ENCODE peak calls at places on chromosomes 1 and 21, in seven cellular contexts. U, C, O, G, H, A and Z are unnamed samples.

GRCh38 chr1:2216767-2217058 is 11.4 kb upstream of the SKI start:
- DNase-seq in H (no peak), A (no peak), G (no peak), U (no peak), C (no peak), O (no peak), Z (no peak)

GRCh38 chr21:37087188-37087587 is 14.1 kb downstream of the TTC3 start:
- DNase-seq in H (no peak), U (no peak), G (no peak), A (peak; percentile 47), O (no peak), C (no peak), Z (no peak)

GRCh38 chr21:21232320-21232719 is 234.1 kb downstream of the NCAM2 start:
- DNase-seq in C (no peak), G (peak; percentile 46), U (no peak), H (no peak), O (no peak), A (peak; percentile 36), Z (no peak)

GRCh38 chr1:220928725-220929297 is 49.6 kb downstream of the HLX start:
- DNase-seq in C (no peak), G (no peak), U (no peak), A (no peak), O (no peak), H (no peak), Z (no peak)

GRCh38 chr1:31771891-31772668 is 7.9 kb upstream of the ADGRB2 start:
- DNase-seq in A (no peak), U (no peak), G (no peak), O (no peak), C (no peak), H (peak; percentile 51), Z (no peak)

GRCh38 chr1:204181116-204181515 is 15.0 kb upstream of the REN start:
- DNase-seq in G (no peak), O (no peak), U (no peak), H (no peak), A (no peak), C (no peak), Z (no peak)

GRCh38 chr21:44050276-44050675 is 38.2 kb downstream of the TRAPPC10 start:
- DNase-seq in C (no peak), O (no peak), A (no peak), U (no peak), G (no peak), H (no peak), Z (no peak)

GRCh38 chr1:152328801-152329391 is 3.9 kb upstream of the FLG start:
- DNase-seq in O (no peak), U (no peak), A (peak; percentile 1), G (no peak), C (no peak), H (no peak), Z (no peak)

GRCh38 chr21:45258476-45258875 is 29.2 kb downstream of the POFUT2 start:
- DNase-seq in A (no peak), O (peak; percentile 64), H (no peak), C (no peak), G (no peak), U (no peak), Z (peak; percentile 7)

GRCh38 chr21:25424045-25424444 is 183.2 kb downstream of the MRPL39 start:
- DNase-seq in A (no peak), O (no peak), C (no peak), H (no peak), G (no peak), U (no peak), Z (no peak)

GRCh38 chr1:24932725-24933294 is 2.7 kb upstream of the RUNX3 start:
- DNase-seq in U (no peak), C (no peak), O (no peak), G (no peak), A (no peak), H (no peak), Z (no peak)

GRCh38 chr1:214476958-214477870 is 74.2 kb downstream of the PTPN14 start:
- DNase-seq in C (no peak), A (no peak), U (no peak), H (no peak), O (no peak), G (no peak), Z (no peak)

GRCh38 chr1:7648761-7649384 is 122.2 kb upstream of the VAMP3 start:
- DNase-seq in C (peak; percentile 50), H (no peak), U (no peak), G (no peak), A (peak; percentile 85), O (no peak), Z (no peak)

GRCh38 chr1:178912597-178912996 is 41.7 kb upstream of the ANGPTL1 start:
- DNase-seq in U (no peak), A (no peak), H (no peak), O (no peak), G (no peak), C (no peak), Z (no peak)

GRCh38 chr1:14181191-14181793 is 417.2 kb upstream of the KAZN start:
- DNase-seq in U (no peak), C (no peak), G (peak; percentile 90), A (no peak), H (no peak), O (no peak), Z (no peak)

GRCh38 chr1:219039755-219040154 is 133.9 kb upstream of the LYPLAL1 start:
- DNase-seq in H (no peak), G (no peak), A (no peak), U (no peak), O (no peak), C (no peak), Z (no peak)

GRCh38 chr1:61120998-61121397 is 38.6 kb downstream of the NFIA start:
- DNase-seq in A (peak; percentile 9), G (no peak), O (no peak), H (no peak), U (no peak), C (no peak), Z (no peak)

GRCh38 chr21:45531393-45532215 is 10.6 kb downstream of the SLC19A1 start:
- DNase-seq in U (no peak), G (no peak), A (no peak), C (peak; percentile 11), O (peak; percentile 79), H (no peak), Z (no peak)

GRCh38 chr1:30049748-30050147 is 673.6 kb downstream of the MATN1 start:
- DNase-seq in G (no peak), C (no peak), O (peak; percentile 4), A (no peak), U (no peak), H (no peak), Z (no peak)

GRCh38 chr1:110879758-110880606 is 7.0 kb downstream of the CD53 start:
- DNase-seq in H (no peak), A (peak; percentile 93), O (no peak), G (no peak), U (no peak), C (no peak), Z (no peak)

GRCh38 chr1:36821386-36821785 is 212.9 kb downstream of the GRIK3 start:
- DNase-seq in O (peak; percentile 51), C (no peak), A (no peak), H (no peak), U (no peak), G (no peak), Z (no peak)

GRCh38 chr1:159250817-159251216 is 46.1 kb downstream of the ACKR1 start:
- DNase-seq in O (no peak), G (no peak), C (no peak), A (peak; percentile 28), H (no peak), U (no peak), Z (no peak)

GRCh38 chr1:19757641-19758040 is 42.1 kb downstream of the TMCO4 start:
- DNase-seq in A (no peak), G (no peak), H (no peak), C (no peak), U (no peak), O (no peak), Z (no peak)

GRCh38 chr1:182279724-182280506 is 111.7 kb downstream of the GLUL start:
- DNase-seq in O (no peak), G (no peak), A (no peak), H (no peak), U (peak; percentile 53), C (peak; percentile 46), Z (no peak)

GRCh38 chr1:182280521-182280920 is 111.1 kb downstream of the GLUL start:
- DNase-seq in C (no peak), U (no peak), O (no peak), G (no peak), H (no peak), A (no peak), Z (no peak)

GRCh38 chr1:182279302-182279701 is 112.3 kb downstream of the GLUL start:
- DNase-seq in G (no peak), O (no peak), A (no peak), H (no peak), U (no peak), C (no peak), Z (no peak)

GRCh38 chr1:182283746-182284544 is 107.6 kb downstream of the GLUL start:
- DNase-seq in O (no peak), C (no peak), A (no peak), G (no peak), U (no peak), H (no peak), Z (no peak)

DNA sequence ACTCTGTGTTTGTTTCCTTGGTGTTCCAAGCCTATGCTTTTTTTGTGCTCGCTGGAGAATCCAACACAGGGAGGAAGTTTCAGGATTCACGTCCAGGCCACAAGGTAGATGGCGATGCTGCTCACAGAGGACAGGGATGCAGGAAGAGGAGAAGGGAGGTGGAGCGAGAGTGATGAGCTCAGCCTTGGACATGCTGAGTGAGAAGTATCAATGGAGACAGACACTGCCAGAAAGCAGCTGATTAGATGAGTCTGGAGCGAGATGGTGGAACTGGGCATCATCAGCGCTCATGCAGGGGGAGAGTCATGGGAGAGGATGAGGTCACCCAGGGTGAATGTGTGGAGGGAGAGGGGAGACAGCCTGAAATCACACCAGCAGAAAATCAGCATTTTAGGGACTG is 110.0 kb downstream of the GLUL start:
- DNase-seq in U (no peak), G (no peak), H (no peak), A (no peak), O (no peak), C (peak; percentile 22), Z (no peak)
- TF ChIP-seq CTCF in U (no peak), G (no peak), H (no peak), A (no peak), O (no peak), C (no peak), Z (no peak)

DNA sequence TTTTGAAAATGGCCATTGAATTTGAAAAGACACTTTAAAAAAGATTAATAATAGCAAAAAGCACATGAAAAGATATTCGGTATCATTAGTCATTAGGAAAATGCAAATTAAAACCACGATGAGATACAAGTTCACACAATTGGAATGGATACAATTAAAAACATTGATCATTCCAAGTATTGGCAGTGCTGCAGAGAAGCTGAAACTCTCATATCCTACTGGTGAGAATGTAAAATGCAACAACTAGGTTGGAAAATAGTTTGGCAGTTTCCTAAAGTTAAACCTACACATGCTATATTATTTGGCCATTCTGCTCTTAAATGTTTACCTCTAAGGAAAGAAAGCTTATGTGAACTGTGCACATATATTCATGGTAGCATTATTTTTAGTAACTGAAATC is 838.7 kb upstream of the PRMT6 start:
- DNase-seq in O (no peak), A (no peak), U (no peak), C (no peak), G (no peak), H (no peak), Z (no peak)
- TF ChIP-seq CTCF in O (no peak), A (no peak), U (peak; percentile 53), C (no peak), G (no peak), H (no peak), Z (no peak)

GRCh38 chr1:28436211-28436769 is 66.8 kb downstream of the PHACTR4 start:
- DNase-seq in A (no peak), O (no peak), C (no peak), G (no peak), H (no peak), U (no peak), Z (no peak)
- TF ChIP-seq CTCF in A (no peak), O (no peak), C (no peak), G (no peak), H (no peak), U (peak; percentile 22), Z (no peak)

GRCh38 chr1:53369034-53369750 is 41.3 kb upstream of the LRP8 start:
- DNase-seq in G (no peak), C (no peak), H (peak; percentile 20), U (no peak), O (peak; percentile 58), A (no peak), Z (peak; percentile 14)
- TF ChIP-seq CTCF in G (no peak), C (no peak), H (no peak), U (no peak), O (no peak), A (no peak), Z (no peak)